ENCODE peak calls at places on chromosomes 7 and 10, in nine cellular contexts. E is cardiac fibroblast; Y is transverse colon; A is HT-29; U is activated T-helper 9 cell treated with anti-CD3 and anti-CD28 coated beads, Interleukin-2, amount 50 U/mL, for 16 hours; J is NCI-H2029; G is NCI-H1417; V is LHCN-M2; D is BJ. F is an unnamed sample.

GRCh38 chr7:123809471-123809870 is 35.5 kb upstream of the HYAL4 start:
- DNase-seq in U (no peak), E (no peak), G (no peak), A (no peak), J (no peak), D (no peak), V (no peak), Y (no peak), F (no peak)

GRCh38 chr10:113322843-113323242 is 230.0 kb upstream of the HABP2 start:
- DNase-seq in A (no peak), Y (peak), J (no peak), D (no peak), V (no peak), G (no peak), E (no peak), U (no peak), F (no peak)

GRCh38 chr10:51422311-51423120 is 276.9 kb downstream of the CSTF2T start:
- DNase-seq in U (no peak), D (no peak), Y (peak), G (peak), J (no peak), V (peak), E (peak), A (peak), F (no peak)

GRCh38 chr7:14751461-14751860 is 151.1 kb downstream of the DGKB start:
- DNase-seq in Y (no peak), E (peak), G (peak), J (no peak), U (no peak), A (no peak), V (no peak), D (no peak), F (no peak)

GRCh38 chr7:14934831-14935230 is 32.3 kb upstream of the DGKB start:
- DNase-seq in Y (no peak), A (no peak), E (no peak), G (no peak), D (no peak), U (no peak), J (no peak), V (no peak), F (no peak)

GRCh38 chr7:47403341-47403866 is 178.5 kb downstream of the TNS3 start:
- DNase-seq in E (no peak), V (no peak), J (no peak), D (no peak), G (peak), U (no peak), A (no peak), Y (no peak), F (no peak)

GRCh38 chr7:92569137-92569536 is 21.1 kb downstream of the FAM133B start:
- DNase-seq in D (no peak), G (no peak), A (no peak), U (no peak), E (peak), Y (no peak), V (no peak), J (no peak), F (no peak)

GRCh38 chr7:128726673-128727072 is 12.5 kb upstream of the CALU start:
- DNase-seq in D (no peak), G (no peak), A (no peak), J (no peak), U (no peak), Y (no peak), E (no peak), V (no peak), F (no peak)

GRCh38 chr7:104328970-104329825 is 795 bp downstream of the LHFPL3 start:
- DNase-seq in U (no peak), J (no peak), E (no peak), V (no peak), G (peak), A (no peak), D (no peak), Y (no peak), F (no peak)

GRCh38 chr7:34190299-34190698 is 285.0 kb downstream of the BMPER start:
- DNase-seq in U (no peak), A (no peak), V (no peak), E (no peak), Y (no peak), G (no peak), D (no peak), J (no peak), F (no peak)

GRCh38 chr7:73851410-73852338 is 9.3 kb upstream of the TMEM270 start:
- DNase-seq in G (no peak), Y (no peak), A (peak), V (peak), U (no peak), D (peak), J (peak), E (peak), F (no peak)

F was measured in stimulated activated CD8-positive, alpha-beta memory T cell treated with anti-CD3 and anti-CD28 coated beads, Interleukin-4, amount 100 ng/mL, for 4 hours.